ENCODE peak calls at places on chromosomes 5 and 9, in seven cellular contexts. One of them, this sample, is unnamed.

GRCh38 chr5:19564036-19564435 is 424.0 kb downstream of the CDH18 start:
- DNase-seq in NCI-H146: no peak
- DNase-seq in HAP-1: no peak
- DNase-seq in anterior cingulate cortex: no peak
- DNase-seq in NCI-H2081: peak
- DNase-seq in stromal cell of bone marrow: no peak
- DNase-seq in GM23248: no peak
- DNase-seq in this sample: no peak

GRCh38 chr9:121720992-121721350 is 69.5 kb downstream of the DAB2IP start:
- DNase-seq in NCI-H146: no peak
- DNase-seq in HAP-1: no peak
- DNase-seq in anterior cingulate cortex: no peak
- DNase-seq in NCI-H2081: no peak
- DNase-seq in stromal cell of bone marrow: no peak
- DNase-seq in GM23248: peak
- DNase-seq in this sample: no peak

GRCh38 chr9:108994695-108995094 is 18.6 kb downstream of the CTNNAL1 start:
- DNase-seq in NCI-H146: no peak
- DNase-seq in HAP-1: no peak
- DNase-seq in anterior cingulate cortex: no peak
- DNase-seq in NCI-H2081: no peak
- DNase-seq in stromal cell of bone marrow: no peak
- DNase-seq in GM23248: no peak
- DNase-seq in this sample: no peak

GRCh38 chr5:56148453-56148971 is 84.6 kb downstream of the ANKRD55 start:
- DNase-seq in NCI-H146: no peak
- DNase-seq in HAP-1: no peak
- DNase-seq in anterior cingulate cortex: no peak
- DNase-seq in NCI-H2081: no peak
- DNase-seq in stromal cell of bone marrow: no peak
- DNase-seq in GM23248: no peak
- DNase-seq in this sample: no peak

GRCh38 chr5:178192244-178192643 is 5.1 kb upstream of the GMCL2 start:
- DNase-seq in NCI-H146: no peak
- DNase-seq in HAP-1: no peak
- DNase-seq in anterior cingulate cortex: no peak
- DNase-seq in NCI-H2081: no peak
- DNase-seq in stromal cell of bone marrow: no peak
- DNase-seq in GM23248: peak
- DNase-seq in this sample: no peak

GRCh38 chr9:6302417-6302816 is 25.8 kb upstream of the TPD52L3 start:
- DNase-seq in NCI-H146: no peak
- DNase-seq in HAP-1: no peak
- DNase-seq in anterior cingulate cortex: no peak
- DNase-seq in NCI-H2081: no peak
- DNase-seq in stromal cell of bone marrow: peak
- DNase-seq in GM23248: peak
- DNase-seq in this sample: no peak

GRCh38 chr5:134590992-134591659 is 41.5 kb downstream of the SAR1B start:
- DNase-seq in NCI-H146: peak
- DNase-seq in HAP-1: no peak
- DNase-seq in anterior cingulate cortex: no peak
- DNase-seq in NCI-H2081: no peak
- DNase-seq in stromal cell of bone marrow: no peak
- DNase-seq in GM23248: no peak
- DNase-seq in this sample: no peak

GRCh38 chr9:120655005-120655622 is 59.2 kb downstream of the MEGF9 start:
- DNase-seq in NCI-H146: no peak
- DNase-seq in HAP-1: no peak
- DNase-seq in anterior cingulate cortex: no peak
- DNase-seq in NCI-H2081: no peak
- DNase-seq in stromal cell of bone marrow: peak
- DNase-seq in GM23248: peak
- DNase-seq in this sample: no peak

GRCh38 chr9:122394265-122395242 is 23.7 kb downstream of the PTGS1 start:
- DNase-seq in NCI-H146: no peak
- DNase-seq in HAP-1: no peak
- DNase-seq in anterior cingulate cortex: no peak
- DNase-seq in NCI-H2081: no peak
- DNase-seq in stromal cell of bone marrow: peak
- DNase-seq in GM23248: peak
- DNase-seq in this sample: no peak

GRCh38 chr5:170427672-170428236 is 38.6 kb upstream of the KCNMB1 start:
- DNase-seq in NCI-H146: no peak
- DNase-seq in HAP-1: no peak
- DNase-seq in anterior cingulate cortex: no peak
- DNase-seq in NCI-H2081: no peak
- DNase-seq in stromal cell of bone marrow: no peak
- DNase-seq in GM23248: no peak
- DNase-seq in this sample: no peak

GRCh38 chr9:14258840-14259239 is 55.1 kb downstream of the NFIB start:
- DNase-seq in NCI-H146: no peak
- DNase-seq in HAP-1: no peak
- DNase-seq in anterior cingulate cortex: no peak
- DNase-seq in NCI-H2081: no peak
- DNase-seq in stromal cell of bone marrow: no peak
- DNase-seq in GM23248: peak
- DNase-seq in this sample: no peak

GRCh38 chr9:33468215-33468730 is 5.5 kb downstream of the NOL6 start:
- DNase-seq in NCI-H146: no peak
- DNase-seq in HAP-1: no peak
- DNase-seq in anterior cingulate cortex: no peak
- DNase-seq in NCI-H2081: no peak
- DNase-seq in stromal cell of bone marrow: no peak
- DNase-seq in GM23248: no peak
- DNase-seq in this sample: peak

GRCh38 chr5:141513021-141513626 is 24.2 kb downstream of the PCDHGC5 start:
- DNase-seq in NCI-H146: peak
- DNase-seq in HAP-1: no peak
- DNase-seq in anterior cingulate cortex: peak
- DNase-seq in NCI-H2081: peak
- DNase-seq in stromal cell of bone marrow: no peak
- DNase-seq in GM23248: peak
- DNase-seq in this sample: peak

GRCh38 chr9:99889120-99889519 is 17.3 kb upstream of the STX17 start:
- DNase-seq in NCI-H146: no peak
- DNase-seq in HAP-1: no peak
- DNase-seq in anterior cingulate cortex: no peak
- DNase-seq in NCI-H2081: no peak
- DNase-seq in stromal cell of bone marrow: no peak
- DNase-seq in GM23248: no peak
- DNase-seq in this sample: no peak

GRCh38 chr5:16550316-16550952 is 66.4 kb downstream of the RETREG1 start:
- DNase-seq in NCI-H146: peak
- DNase-seq in HAP-1: peak
- DNase-seq in anterior cingulate cortex: no peak
- DNase-seq in NCI-H2081: peak
- DNase-seq in stromal cell of bone marrow: no peak
- DNase-seq in GM23248: peak
- DNase-seq in this sample: no peak

GRCh38 chr9:93193373-93193725 is 9.4 kb downstream of the WNK2 start:
- DNase-seq in NCI-H146: peak
- DNase-seq in HAP-1: no peak
- DNase-seq in anterior cingulate cortex: peak
- DNase-seq in NCI-H2081: peak
- DNase-seq in stromal cell of bone marrow: no peak
- DNase-seq in GM23248: no peak
- DNase-seq in this sample: no peak

GRCh38 chr5:32233696-32234447 is 59.8 kb upstream of the GOLPH3 start:
- DNase-seq in NCI-H146: no peak
- DNase-seq in HAP-1: no peak
- DNase-seq in anterior cingulate cortex: no peak
- DNase-seq in NCI-H2081: no peak
- DNase-seq in stromal cell of bone marrow: peak
- DNase-seq in GM23248: peak
- DNase-seq in this sample: peak

GRCh38 chr9:27572566-27572917 is 739 bp downstream of the C9orf72 start:
- DNase-seq in NCI-H146: peak
- DNase-seq in HAP-1: peak
- DNase-seq in anterior cingulate cortex: no peak
- DNase-seq in NCI-H2081: peak
- DNase-seq in stromal cell of bone marrow: peak
- DNase-seq in GM23248: peak
- DNase-seq in this sample: no peak

GRCh38 chr5:30849801-30850370 is 343.6 kb upstream of the CDH6 start:
- DNase-seq in NCI-H146: no peak
- DNase-seq in HAP-1: no peak
- DNase-seq in anterior cingulate cortex: no peak
- DNase-seq in NCI-H2081: no peak
- DNase-seq in stromal cell of bone marrow: peak
- DNase-seq in GM23248: peak
- DNase-seq in this sample: no peak

GRCh38 chr5:60810438-60811085 is 33.5 kb downstream of the ELOVL7 start:
- DNase-seq in NCI-H146: no peak
- DNase-seq in HAP-1: no peak
- DNase-seq in anterior cingulate cortex: no peak
- DNase-seq in NCI-H2081: no peak
- DNase-seq in stromal cell of bone marrow: peak
- DNase-seq in GM23248: peak
- DNase-seq in this sample: no peak

GRCh38 chr9:134057751-134058701 is 9.8 kb downstream of the BRD3 start:
- DNase-seq in NCI-H146: no peak
- DNase-seq in HAP-1: no peak
- DNase-seq in anterior cingulate cortex: no peak
- DNase-seq in NCI-H2081: no peak
- DNase-seq in stromal cell of bone marrow: no peak
- DNase-seq in GM23248: no peak
- DNase-seq in this sample: peak

GRCh38 chr5:139657363-139658321 is 9.5 kb downstream of the CXXC5 start:
- DNase-seq in NCI-H146: no peak
- DNase-seq in HAP-1: no peak
- DNase-seq in anterior cingulate cortex: no peak
- DNase-seq in NCI-H2081: no peak
- DNase-seq in stromal cell of bone marrow: no peak
- DNase-seq in GM23248: peak
- DNase-seq in this sample: no peak

GRCh38 chr5:53971566-53971965 is 338.8 kb downstream of the ARL15 start:
- DNase-seq in NCI-H146: no peak
- DNase-seq in HAP-1: no peak
- DNase-seq in anterior cingulate cortex: no peak
- DNase-seq in NCI-H2081: no peak
- DNase-seq in stromal cell of bone marrow: no peak
- DNase-seq in GM23248: peak
- DNase-seq in this sample: no peak

GRCh38 chr9:7534211-7534935 is 265.2 kb downstream of the DMAC1 start:
- DNase-seq in NCI-H146: no peak
- DNase-seq in HAP-1: no peak
- DNase-seq in anterior cingulate cortex: no peak
- DNase-seq in NCI-H2081: no peak
- DNase-seq in stromal cell of bone marrow: no peak
- DNase-seq in GM23248: peak
- DNase-seq in this sample: no peak

GRCh38 chr5:54049963-54050362 is 260.4 kb downstream of the ARL15 start:
- DNase-seq in NCI-H146: no peak
- DNase-seq in HAP-1: peak
- DNase-seq in anterior cingulate cortex: no peak
- DNase-seq in NCI-H2081: no peak
- DNase-seq in stromal cell of bone marrow: no peak
- DNase-seq in GM23248: peak
- DNase-seq in this sample: no peak

GRCh38 chr5:79025054-79025465 is 40.0 kb upstream of the ARSB start:
- DNase-seq in NCI-H146: peak
- DNase-seq in HAP-1: peak
- DNase-seq in anterior cingulate cortex: peak
- DNase-seq in NCI-H2081: peak
- DNase-seq in stromal cell of bone marrow: peak
- DNase-seq in GM23248: peak
- DNase-seq in this sample: peak

GRCh38 chr9:133591116-133591910 is 17.9 kb downstream of the FAM163B start:
- DNase-seq in NCI-H146: peak
- DNase-seq in HAP-1: no peak
- DNase-seq in anterior cingulate cortex: no peak
- DNase-seq in NCI-H2081: peak
- DNase-seq in stromal cell of bone marrow: no peak
- DNase-seq in GM23248: no peak
- DNase-seq in this sample: no peak

GRCh38 chr5:37075399-37075950 is 173.7 kb downstream of the CPLANE1 start:
- DNase-seq in NCI-H146: no peak
- DNase-seq in HAP-1: no peak
- DNase-seq in anterior cingulate cortex: no peak
- DNase-seq in NCI-H2081: no peak
- DNase-seq in stromal cell of bone marrow: no peak
- DNase-seq in GM23248: no peak
- DNase-seq in this sample: no peak

GRCh38 chr9:137369911-137370630 is 52.9 kb downstream of the EXD3 start:
- DNase-seq in NCI-H146: no peak
- DNase-seq in HAP-1: no peak
- DNase-seq in anterior cingulate cortex: no peak
- DNase-seq in NCI-H2081: no peak
- DNase-seq in stromal cell of bone marrow: no peak
- DNase-seq in GM23248: no peak
- DNase-seq in this sample: peak

GRCh38 chr9:92141144-92142129 is 26.2 kb upstream of the SPTLC1 start:
- DNase-seq in NCI-H146: peak
- DNase-seq in HAP-1: no peak
- DNase-seq in anterior cingulate cortex: no peak
- DNase-seq in NCI-H2081: peak
- DNase-seq in stromal cell of bone marrow: peak
- DNase-seq in GM23248: peak
- DNase-seq in this sample: peak

GRCh38 chr5:71903826-71904225 is 184.8 kb downstream of the CARTPT start:
- DNase-seq in NCI-H146: peak
- DNase-seq in HAP-1: no peak
- DNase-seq in anterior cingulate cortex: no peak
- DNase-seq in NCI-H2081: peak
- DNase-seq in stromal cell of bone marrow: no peak
- DNase-seq in GM23248: no peak
- DNase-seq in this sample: no peak

GRCh38 chr5:65341835-65342234 is 139.9 kb downstream of the ADAMTS6 start:
- DNase-seq in NCI-H146: no peak
- DNase-seq in HAP-1: no peak
- DNase-seq in anterior cingulate cortex: no peak
- DNase-seq in NCI-H2081: no peak
- DNase-seq in stromal cell of bone marrow: no peak
- DNase-seq in GM23248: peak
- DNase-seq in this sample: no peak

GRCh38 chr9:123998278-123998925 is 13.2 kb upstream of the LHX2 start:
- DNase-seq in NCI-H146: no peak
- DNase-seq in HAP-1: no peak
- DNase-seq in anterior cingulate cortex: no peak
- DNase-seq in NCI-H2081: no peak
- DNase-seq in stromal cell of bone marrow: no peak
- DNase-seq in GM23248: no peak
- DNase-seq in this sample: no peak

GRCh38 chr5:79193643-79194042 is 42.3 kb upstream of the JMY start:
- DNase-seq in NCI-H146: peak
- DNase-seq in HAP-1: no peak
- DNase-seq in anterior cingulate cortex: no peak
- DNase-seq in NCI-H2081: no peak
- DNase-seq in stromal cell of bone marrow: no peak
- DNase-seq in GM23248: peak
- DNase-seq in this sample: no peak

GRCh38 chr5:179795049-179795862 is 1.5 kb downstream of the LTC4S start:
- DNase-seq in NCI-H146: peak
- DNase-seq in HAP-1: no peak
- DNase-seq in anterior cingulate cortex: no peak
- DNase-seq in NCI-H2081: peak
- DNase-seq in stromal cell of bone marrow: no peak
- DNase-seq in GM23248: peak
- DNase-seq in this sample: peak

This sample was measured in aorta.